ENCODE peak calls at places on chromosomes 12 and 14, in ten cellular contexts. B is stimulated activated CD4-positive, alpha-beta T cell treated with anti-CD3 and anti-CD28 coated beads, Interleukin-15, amount 100 ng/mL, for 48 hours; W is pons; Z is fibroblast of pulmonary artery; U is HuH-7; K is NCI-H2107; I is RPMI7951; C is choroid plexus epithelial cell; V is GM04503; S is NCI-H1092 treated with DMSO at 0.1 percent for 48 hours. F is an unnamed sample.
A peak's percentile ranks its signal among the peaks of the same experiment; 100 is the strongest.

GRCh38 chr14:85454183-85454813 is 75.6 kb upstream of the FLRT2 start:
- DNase-seq in B (no peak), W (no peak), Z (no peak), U (peak; percentile 19), K (no peak), I (no peak), C (no peak), V (no peak), S (no peak), F (no peak)

GRCh38 chr12:1094714-1095113 is 103.7 kb downstream of the ERC1 start:
- DNase-seq in B (no peak), W (no peak), Z (no peak), U (no peak), K (no peak), I (no peak), C (no peak), V (no peak), S (no peak), F (no peak)

GRCh38 chr12:93226356-93226755 is 151.4 kb upstream of the NUDT4 start:
- DNase-seq in B (no peak), W (no peak), Z (peak; percentile 11), U (no peak), K (no peak), I (peak; percentile 16), C (no peak), V (no peak), S (no peak), F (no peak)

GRCh38 chr12:105933671-105934665 is 204.8 kb downstream of the NUAK1 start:
- DNase-seq in B (no peak), W (no peak), Z (peak; percentile 98), U (no peak), K (no peak), I (peak; percentile 99), C (peak; percentile 97), V (peak; percentile 96), S (no peak), F (no peak)

GRCh38 chr14:74613211-74613914 is 1.3 kb upstream of the LTBP2 start:
- DNase-seq in B (no peak), W (no peak), Z (no peak), U (no peak), K (no peak), I (peak; percentile 72), C (no peak), V (no peak), S (no peak), F (no peak)

GRCh38 chr12:11755311-11755930 is 105.9 kb downstream of the ETV6 start:
- DNase-seq in B (no peak), W (no peak), Z (peak; percentile 29), U (no peak), K (no peak), I (peak; percentile 10), C (peak; percentile 31), V (no peak), S (no peak), F (no peak)

GRCh38 chr12:127078577-127079350 is 1188.2 kb upstream of the TMEM132C start:
- DNase-seq in B (no peak), W (no peak), Z (no peak), U (no peak), K (no peak), I (no peak), C (no peak), V (peak; percentile 44), S (no peak), F (no peak)

GRCh38 chr14:60648934-60649814 is at the start of gene SIX1:
- DNase-seq in B (no peak), W (peak; percentile 14), Z (peak; percentile 86), U (peak; percentile 99), K (peak; percentile 98), I (peak; percentile 92), C (peak; percentile 98), V (no peak), S (peak; percentile 95), F (peak; percentile 33)

GRCh38 chr12:30694971-30695326 is 720 bp downstream of the IPO8 start:
- DNase-seq in B (no peak), W (peak; percentile 30), Z (peak; percentile 45), U (peak; percentile 56), K (peak; percentile 17), I (peak; percentile 39), C (peak; percentile 45), V (no peak), S (peak; percentile 48), F (peak; percentile 45)

GRCh38 chr12:3041558-3042164 is 35.5 kb upstream of the TSPAN9 start:
- DNase-seq in B (peak; percentile 25), W (peak; percentile 91), Z (peak; percentile 84), U (peak; percentile 95), K (peak; percentile 67), I (peak; percentile 69), C (peak; percentile 88), V (no peak), S (peak; percentile 74), F (peak; percentile 88)

GRCh38 chr12:65209655-65210043 is 40.3 kb downstream of the LEMD3 start:
- DNase-seq in B (no peak), W (peak; percentile 58), Z (peak; percentile 16), U (no peak), K (no peak), I (no peak), C (peak; percentile 36), V (no peak), S (no peak), F (no peak)

GRCh38 chr12:107917912-107918800 is 143.7 kb downstream of the ASCL4 start:
- DNase-seq in B (no peak), W (no peak), Z (peak; percentile 38), U (peak; percentile 47), K (peak; percentile 2), I (peak; percentile 15), C (peak; percentile 54), V (no peak), S (peak; percentile 24), F (peak; percentile 55)